ENCODE peak calls at places on chromosomes 7 and 10, in four cellular contexts. One of them, this sample, is unnamed.

GRCh38 chr7:38410056-38410455 is 136.6 kb upstream of the TARP start:
- DNase-seq in IMR-90: no peak
- DNase-seq in K562: no peak
- DNase-seq in GM12878: no peak
- DNase-seq in this sample: no peak

GRCh38 chr10:5509236-5509635 is 9.9 kb upstream of the CALML5 start:
- DNase-seq in IMR-90: no peak
- DNase-seq in K562: no peak
- DNase-seq in GM12878: no peak
- DNase-seq in this sample: no peak

GRCh38 chr7:70229242-70229641 is 631.0 kb downstream of the AUTS2 start:
- DNase-seq in IMR-90: no peak
- DNase-seq in K562: peak
- DNase-seq in GM12878: no peak
- DNase-seq in this sample: no peak

GRCh38 chr10:129345763-129346162 is 121.3 kb upstream of the MGMT start:
- DNase-seq in IMR-90: no peak
- DNase-seq in K562: no peak
- DNase-seq in GM12878: no peak
- DNase-seq in this sample: no peak

GRCh38 chr7:95330194-95331003 is 6.1 kb upstream of the PON1 start:
- DNase-seq in IMR-90: no peak
- DNase-seq in K562: no peak
- DNase-seq in GM12878: peak
- DNase-seq in this sample: peak

GRCh38 chr7:102321351-102322201 is 34.7 kb downstream of the SPDYE6 start:
- DNase-seq in IMR-90: no peak
- DNase-seq in K562: peak
- DNase-seq in GM12878: no peak
- DNase-seq in this sample: peak

GRCh38 chr7:84231157-84231556 is 36.6 kb upstream of the SEMA3A start:
- DNase-seq in IMR-90: peak
- DNase-seq in K562: no peak
- DNase-seq in GM12878: no peak
- DNase-seq in this sample: no peak

GRCh38 chr10:28839600-28840007 is 162.3 kb downstream of the BAMBI start:
- DNase-seq in IMR-90: peak
- DNase-seq in K562: peak
- DNase-seq in GM12878: no peak
- DNase-seq in this sample: peak

GRCh38 chr7:1850111-1850975 is 180.3 kb downstream of the ELFN1 start:
- DNase-seq in IMR-90: no peak
- DNase-seq in K562: no peak
- DNase-seq in GM12878: no peak
- DNase-seq in this sample: no peak

GRCh38 chr7:7681191-7681935 is 37.0 kb downstream of the RPA3 start:
- DNase-seq in IMR-90: peak
- DNase-seq in K562: peak
- DNase-seq in GM12878: peak
- DNase-seq in this sample: peak
- TF ChIP-seq FOS in IMR-90: no peak
- TF ChIP-seq FOS in K562: no peak
- TF ChIP-seq FOS in GM12878: no peak
- TF ChIP-seq FOS in this sample: no peak

GRCh38 chr10:126252884-126253612 is 135.2 kb downstream of the ADAM12 start:
- DNase-seq in IMR-90: peak
- DNase-seq in K562: no peak
- DNase-seq in GM12878: no peak
- DNase-seq in this sample: peak
- H2AFZ ChIP-seq in IMR-90: peak
- H2AFZ ChIP-seq in K562: no peak
- H2AFZ ChIP-seq in GM12878: no peak
- H2AFZ ChIP-seq in this sample: no peak

GRCh38 chr7:123643495-123644428 is 11.9 kb upstream of the LMOD2 start:
- DNase-seq in IMR-90: peak
- DNase-seq in K562: no peak
- DNase-seq in GM12878: no peak
- DNase-seq in this sample: peak
- TF ChIP-seq FOS in IMR-90: no peak
- TF ChIP-seq FOS in K562: no peak
- TF ChIP-seq FOS in GM12878: no peak
- TF ChIP-seq FOS in this sample: peak

GRCh38 chr7:137579913-137580640 is 236.5 kb upstream of the PTN start:
- DNase-seq in IMR-90: peak
- DNase-seq in K562: no peak
- DNase-seq in GM12878: no peak
- DNase-seq in this sample: peak
- H2AFZ ChIP-seq in IMR-90: no peak
- H2AFZ ChIP-seq in K562: no peak
- H2AFZ ChIP-seq in GM12878: no peak
- H2AFZ ChIP-seq in this sample: peak

GRCh38 chr7:601573-602340 is 82.1 kb upstream of the PDGFA start:
- DNase-seq in IMR-90: peak
- DNase-seq in K562: peak
- DNase-seq in GM12878: peak
- DNase-seq in this sample: peak
- TF ChIP-seq FOS in IMR-90: no peak
- TF ChIP-seq FOS in K562: no peak
- TF ChIP-seq FOS in GM12878: no peak
- TF ChIP-seq FOS in this sample: no peak

DNA sequence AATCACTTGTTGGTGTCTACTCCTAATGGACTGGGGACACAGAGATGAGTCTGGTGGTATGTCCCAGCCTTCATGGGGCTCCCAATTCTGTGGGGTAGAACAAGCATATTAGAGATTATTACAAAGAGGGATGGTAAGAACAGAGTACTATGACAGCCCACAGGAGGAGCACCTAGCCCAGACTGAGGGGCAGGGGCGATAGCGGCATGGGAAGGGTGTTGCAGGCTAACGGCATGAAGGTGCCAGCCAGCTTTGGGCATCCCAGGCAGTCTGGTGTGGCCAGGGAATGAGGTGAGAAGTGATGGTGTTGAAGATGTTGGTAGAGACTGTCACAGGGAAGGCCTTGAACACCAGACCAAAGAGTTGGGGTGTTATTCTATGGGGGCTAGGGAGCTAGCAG is 280.0 kb downstream of the RPS24 start:
- DNase-seq in IMR-90: no peak
- DNase-seq in K562: no peak
- DNase-seq in GM12878: no peak
- DNase-seq in this sample: no peak
- H2AFZ ChIP-seq in IMR-90: no peak
- H2AFZ ChIP-seq in K562: no peak
- H2AFZ ChIP-seq in GM12878: no peak
- H2AFZ ChIP-seq in this sample: no peak